ENCODE peak calls at places on chromosomes 5 and 9, in nine cellular contexts. V, I, M, X, N, B, Q, U and A are unnamed samples.

GRCh38 chr5:57685866-57686265 is 203.3 kb upstream of the ACTBL2 start:
- DNase-seq in V (no peak), I (no peak), M (no peak), X (no peak), N (no peak), B (no peak), Q (no peak), U (no peak), A (no peak)

GRCh38 chr5:474826-475661 is 32.1 kb downstream of the EXOC3 start:
- DNase-seq in V (peak), I (peak), M (no peak), X (no peak), N (peak), B (no peak), Q (peak), U (no peak), A (no peak)

GRCh38 chr5:170137694-170138214 is 32.1 kb downstream of the FOXI1 start:
- DNase-seq in V (no peak), I (no peak), M (no peak), X (no peak), N (no peak), B (no peak), Q (no peak), U (no peak), A (peak)

GRCh38 chr5:65722575-65723424 is 795 bp downstream of the NLN start:
- DNase-seq in V (peak), I (no peak), M (peak), X (peak), N (peak), B (no peak), Q (no peak), U (no peak), A (peak)

GRCh38 chr5:65326912-65327311 is 154.8 kb downstream of the ADAMTS6 start:
- DNase-seq in V (peak), I (no peak), M (no peak), X (peak), N (peak), B (no peak), Q (no peak), U (no peak), A (peak)

GRCh38 chr9:120916573-120916972 is 10.0 kb downstream of the TRAF1 start:
- DNase-seq in V (peak), I (peak), M (no peak), X (peak), N (peak), B (no peak), Q (peak), U (no peak), A (no peak)

GRCh38 chr5:153617190-153617589 is 126.7 kb downstream of the GRIA1 start:
- DNase-seq in V (peak), I (no peak), M (no peak), X (no peak), N (peak), B (no peak), Q (no peak), U (no peak), A (no peak)

GRCh38 chr5:172901012-172901780 is 58.0 kb upstream of the RPL26L1 start:
- DNase-seq in V (peak), I (peak), M (no peak), X (peak), N (peak), B (no peak), Q (peak), U (no peak), A (peak)

GRCh38 chr5:151026088-151026487 is 5.7 kb downstream of the GPX3 start:
- DNase-seq in V (no peak), I (no peak), M (no peak), X (no peak), N (no peak), B (no peak), Q (no peak), U (no peak), A (no peak)

GRCh38 chr5:30505014-30505886 is 688.2 kb upstream of the CDH6 start:
- DNase-seq in V (no peak), I (no peak), M (no peak), X (no peak), N (peak), B (no peak), Q (no peak), U (no peak), A (no peak)

GRCh38 chr5:81782811-81783210 is 31.9 kb upstream of the SSBP2 start:
- DNase-seq in V (peak), I (no peak), M (no peak), X (peak), N (peak), B (no peak), Q (no peak), U (no peak), A (no peak)

GRCh38 chr9:128159073-128159783 is 837 bp upstream of the BBLN start:
- DNase-seq in V (no peak), I (peak), M (no peak), X (no peak), N (no peak), B (peak), Q (no peak), U (peak), A (peak)

GRCh38 chr5:136992796-136993489 is 506.2 kb downstream of the SPOCK1 start:
- DNase-seq in V (no peak), I (no peak), M (no peak), X (no peak), N (no peak), B (no peak), Q (no peak), U (no peak), A (no peak)

GRCh38 chr5:122076669-122077450 is 1.2 kb downstream of the LOX start:
- DNase-seq in V (peak), I (peak), M (peak), X (peak), N (peak), B (no peak), Q (peak), U (peak), A (peak)

GRCh38 chr5:88845081-88845697 is 37.8 kb downstream of the MEF2C start:
- DNase-seq in V (no peak), I (no peak), M (no peak), X (no peak), N (no peak), B (no peak), Q (no peak), U (no peak), A (no peak)